ENCODE peak calls at places on chromosomes 2 and 18, in eight cellular contexts. Z is GM12878, U is right lobe of liver, O is NB4, Y is tibial nerve, V is heart left ventricle, L is K562, Q is adrenal gland. G is an unnamed sample.

GRCh38 chr2:219023045-219023605 is 18.2 kb downstream of the CFAP65 start:
- DNase-seq in Z (no peak), U (no peak), O (no peak), V (no peak), Y (no peak), Q (no peak), L (no peak), G (no peak)

GRCh38 chr2:197204855-197205254 is 105.7 kb downstream of the ANKRD44 start:
- DNase-seq in U (no peak), Z (no peak), Y (no peak), Q (no peak), O (no peak), L (no peak), V (no peak), G (no peak)

GRCh38 chr2:101995804-101996203 is 4.0 kb downstream of the IL1R2 start:
- DNase-seq in U (no peak), O (no peak), Q (no peak), Y (no peak), Z (no peak), L (no peak), V (no peak), G (no peak)

GRCh38 chr2:239363946-239364637 is 36.7 kb downstream of the HDAC4 start:
- DNase-seq in Z (no peak), U (no peak), Q (no peak), L (no peak), O (peak; percentile 83), Y (no peak), V (no peak), G (no peak)

GRCh38 chr2:10839813-10840212 is 27.2 kb upstream of the PDIA6 start:
- DNase-seq in U (no peak), O (peak; percentile 43), L (no peak), V (no peak), Z (no peak), Q (no peak), Y (no peak), G (no peak)

GRCh38 chr18:21000667-21001066 is 110.9 kb downstream of the ROCK1 start:
- DNase-seq in V (no peak), Q (no peak), O (no peak), L (no peak), Y (no peak), U (no peak), Z (no peak), G (no peak)

GRCh38 chr18:49677762-49678398 is 116.0 kb downstream of the LIPG start:
- DNase-seq in L (no peak), Q (no peak), Z (peak; percentile 5), O (peak; percentile 50), V (no peak), U (no peak), Y (no peak), G (no peak)

GRCh38 chr2:240952496-240953246 is 45.7 kb upstream of the SNED1 start:
- DNase-seq in Y (peak; percentile 7), O (no peak), V (no peak), L (no peak), Z (no peak), U (no peak), Q (no peak), G (no peak)

GRCh38 chr2:222799262-222799918 is 61.4 kb upstream of the ACSL3 start:
- DNase-seq in Y (no peak), Q (no peak), L (no peak), O (no peak), V (no peak), U (no peak), Z (no peak), G (no peak)

GRCh38 chr18:52451851-52452250 is 111.9 kb downstream of the DCC start:
- DNase-seq in Q (no peak), U (no peak), O (no peak), Y (no peak), L (no peak), Z (no peak), V (no peak), G (no peak)

GRCh38 chr2:3751281-3751680 is 47.9 kb downstream of the DCDC2C start:
- DNase-seq in Y (no peak), L (no peak), U (no peak), V (no peak), Q (no peak), O (no peak), Z (no peak), G (no peak)

GRCh38 chr2:65420712-65421431 is 11.5 kb downstream of the SPRED2 start:
- DNase-seq in Q (peak; percentile 25), L (no peak), O (peak; percentile 86), Y (no peak), Z (no peak), U (no peak), V (peak; percentile 25), G (peak; percentile 25)

GRCh38 chr2:109727929-109728447 is 66.1 kb upstream of the RGPD5 start:
- DNase-seq in Q (no peak), L (no peak), U (no peak), Z (no peak), O (no peak), V (no peak), Y (no peak), G (no peak)

GRCh38 chr2:182649316-182649715 is 66.7 kb upstream of the DNAJC10 start:
- DNase-seq in Z (no peak), Y (no peak), L (no peak), Q (peak; percentile 11), V (peak; percentile 23), U (no peak), O (peak; percentile 46), G (peak; percentile 9)

GRCh38 chr2:20313659-20314058 is 37.0 kb downstream of the PUM2 start:
- DNase-seq in Q (peak; percentile 25), Y (no peak), O (no peak), V (no peak), U (no peak), Z (no peak), L (no peak), G (no peak)

GRCh38 chr2:144234115-144234772 is 285.7 kb downstream of the ZEB2 start:
- DNase-seq in L (no peak), U (no peak), Z (no peak), O (no peak), Q (no peak), Y (no peak), V (no peak), G (peak; percentile 68)

GRCh38 chr2:28366496-28367282 is 26.0 kb upstream of the FOSL2 start:
- DNase-seq in V (no peak), U (no peak), Q (peak; percentile 84), L (peak; percentile 80), Y (no peak), O (peak; percentile 98), Z (no peak), G (peak; percentile 89)

GRCh38 chr2:41543726-41544125 is 504.1 kb upstream of the PKDCC start:
- DNase-seq in O (no peak), L (no peak), Z (no peak), Y (no peak), U (no peak), Q (no peak), V (no peak), G (no peak)

GRCh38 chr2:106192752-106193490 is 1.2 kb downstream of the UXS1 start:
- DNase-seq in Q (peak; percentile 16), O (peak; percentile 91), L (no peak), Y (no peak), U (no peak), V (peak; percentile 20), Z (peak; percentile 47), G (peak; percentile 50)

GRCh38 chr2:241417626-241418025 is 61.5 kb downstream of the FARP2 start:
- DNase-seq in Q (no peak), V (no peak), O (no peak), L (no peak), Z (no peak), U (no peak), Y (no peak), G (no peak)

GRCh38 chr2:39981877-39982276 is 202.8 kb upstream of the THUMPD2 start:
- DNase-seq in V (no peak), Z (no peak), Y (no peak), L (no peak), U (no peak), O (no peak), Q (no peak), G (no peak)
- TF ChIP-seq POLR2A in V (no peak), Z (no peak), Y (no peak), L (no peak), U (no peak), O (no peak), Q (no peak), G (no peak)

GRCh38 chr2:120669971-120670370 is 65.7 kb upstream of the GLI2 start:
- DNase-seq in O (no peak), Y (no peak), L (no peak), V (no peak), Q (no peak), Z (no peak), U (no peak), G (no peak)
- TF ChIP-seq POLR2A in O (no peak), Y (no peak), L (no peak), V (no peak), Q (no peak), Z (no peak), U (no peak), G (no peak)

GRCh38 chr18:3451166-3451988 is 1.4 kb downstream of the TGIF1 start:
- DNase-seq in O (peak; percentile 79), L (peak; percentile 89), Z (no peak), Y (peak; percentile 93), U (peak; percentile 96), Q (peak; percentile 96), V (peak; percentile 94), G (peak; percentile 86)
- TF ChIP-seq POLR2A in O (peak; percentile 33), L (no peak), Z (no peak), Y (no peak), U (peak; percentile 98), Q (peak; percentile 94), V (no peak), G (peak; percentile 91)

GRCh38 chr2:55048514-55048924 is 1.7 kb downstream of the RTN4 start:
- DNase-seq in Y (no peak), V (peak; percentile 27), O (peak; percentile 81), Z (no peak), Q (peak; percentile 55), U (no peak), L (peak; percentile 24), G (peak; percentile 65)
- TF ChIP-seq POLR2A in Y (no peak), V (no peak), O (no peak), Z (no peak), Q (no peak), U (no peak), L (no peak), G (no peak)

DNA sequence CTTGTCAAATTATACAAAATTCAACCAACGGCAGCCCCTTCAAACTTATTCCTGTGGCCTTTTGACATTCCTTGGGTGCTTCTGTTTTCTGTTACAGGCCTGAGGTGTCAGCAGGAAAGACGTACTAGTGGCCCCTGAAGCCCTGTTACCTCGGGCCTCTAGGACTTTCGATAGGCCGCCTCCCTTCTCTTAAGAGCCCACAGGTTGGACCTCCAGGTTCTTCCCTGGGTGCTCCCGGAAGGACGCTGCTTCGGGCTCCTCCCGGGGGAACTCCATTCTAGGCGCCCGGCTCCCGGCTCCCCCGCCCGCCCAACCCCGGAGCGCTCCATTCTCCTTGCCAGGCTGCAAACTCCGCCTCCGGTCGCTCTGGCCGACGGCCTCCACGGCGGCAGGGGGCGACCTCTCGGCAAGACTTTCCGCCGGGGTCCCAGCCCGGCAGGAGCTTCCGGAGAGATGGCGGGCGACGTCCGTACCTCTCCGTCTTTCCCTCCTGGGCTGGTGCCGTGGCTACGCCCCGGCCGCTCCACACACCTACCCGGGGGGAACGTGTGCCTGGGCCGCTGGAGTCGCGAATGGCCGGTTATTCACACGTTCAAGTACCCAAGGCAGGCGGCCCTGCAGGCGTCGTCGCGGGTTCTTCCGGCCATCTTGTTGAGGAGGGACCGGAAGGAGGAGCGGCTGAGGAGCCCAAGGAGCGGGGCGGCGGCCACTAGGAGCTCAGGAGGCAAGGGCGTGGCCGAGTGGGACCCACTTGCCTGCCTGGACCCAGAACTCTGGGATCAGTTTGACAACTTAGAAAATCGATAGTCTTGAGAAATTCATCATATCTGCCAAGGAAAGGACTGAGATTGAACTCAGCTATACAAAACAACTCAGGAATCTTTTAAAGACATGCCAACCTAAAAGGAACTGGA is 27.5 kb downstream of the BOLA3 start:
- DNase-seq in Z (peak; percentile 54), Y (peak; percentile 52), Q (peak; percentile 86), V (peak; percentile 81), O (peak; percentile 92), U (peak; percentile 83), L (peak; percentile 92), G (peak; percentile 91)
- TF ChIP-seq POLR2A in Z (peak; percentile 95), Y (no peak), Q (peak; percentile 46), V (no peak), O (no peak), U (no peak), L (peak; percentile 90), G (peak; percentile 57)

G was measured in erythroblast.